ENCODE peak calls at places on chromosomes 16 and 17, in nine cellular contexts. Z, L, G, S, O, Y, R, F and I are unnamed samples.

GRCh38 chr17:9973689-9974459 is 68.8 kb upstream of the RCVRN start:
- DNase-seq in F (no peak), Z (peak; percentile 36), O (no peak), S (no peak), R (peak; percentile 28), L (no peak), Y (no peak), G (no peak), I (no peak)

GRCh38 chr17:29625037-29625750 is 2.5 kb upstream of the CORO6 start:
- DNase-seq in G (no peak), O (no peak), S (peak; percentile 20), L (no peak), R (peak; percentile 54), F (no peak), Z (peak; percentile 73), Y (no peak), I (peak; percentile 34)

GRCh38 chr17:66830451-66830850 is 4.5 kb upstream of the CACNG5 start:
- DNase-seq in F (no peak), Z (no peak), Y (peak; percentile 12), G (no peak), R (no peak), L (no peak), O (no peak), S (no peak), I (no peak)

GRCh38 chr17:68054296-68054900 is 18.9 kb downstream of the KPNA2 start:
- DNase-seq in F (peak; percentile 61), O (no peak), Y (no peak), R (peak; percentile 85), S (no peak), G (no peak), L (no peak), Z (peak; percentile 66), I (peak; percentile 94)

GRCh38 chr17:74892974-74893911 is at the start of gene FADS6:
- DNase-seq in O (no peak), Z (no peak), S (no peak), F (no peak), G (no peak), R (no peak), Y (no peak), L (no peak), I (no peak)

GRCh38 chr16:34803683-34804416 is 1344.4 kb downstream of the TP53TG3F start:
- DNase-seq in G (no peak), R (no peak), Z (no peak), Y (no peak), F (no peak), L (no peak), O (no peak), S (no peak), I (no peak)

GRCh38 chr17:77370536-77370935 is 229.8 kb downstream of the SEC14L1 start:
- DNase-seq in R (no peak), Z (no peak), S (no peak), L (no peak), F (no peak), G (no peak), O (no peak), Y (no peak), I (no peak)

GRCh38 chr17:75009139-75009724 is 3.2 kb upstream of the MRPL58 start:
- DNase-seq in R (no peak), F (no peak), O (no peak), Z (no peak), G (no peak), Y (no peak), S (no peak), L (no peak), I (no peak)

GRCh38 chr17:77254961-77255741 is 114.4 kb downstream of the SEC14L1 start:
- DNase-seq in S (peak; percentile 94), G (no peak), O (peak; percentile 84), Y (no peak), Z (peak; percentile 91), R (peak; percentile 87), L (no peak), F (peak; percentile 86), I (peak; percentile 25)

GRCh38 chr17:47935961-47936360 is 5.4 kb upstream of the PNPO start:
- DNase-seq in Y (no peak), Z (peak; percentile 84), G (no peak), R (peak; percentile 51), L (no peak), S (peak; percentile 73), F (peak; percentile 87), O (peak; percentile 97), I (no peak)

GRCh38 chr17:50689956-50690886 is 17.5 kb downstream of the ANKRD40 start:
- DNase-seq in L (no peak), Y (no peak), Z (no peak), F (no peak), S (peak; percentile 81), G (no peak), R (no peak), O (no peak), I (no peak)

GRCh38 chr16:11615756-11616447 is 29.2 kb upstream of the LITAF start:
- DNase-seq in R (no peak), G (no peak), L (no peak), O (no peak), Z (peak; percentile 63), S (no peak), Y (peak; percentile 91), F (no peak), I (no peak)

GRCh38 chr17:50266384-50267073 is 7.7 kb upstream of the TMEM92 start:
- DNase-seq in F (peak; percentile 83), S (peak; percentile 82), Y (no peak), G (no peak), L (no peak), Z (peak; percentile 94), R (peak; percentile 84), O (peak; percentile 45), I (peak; percentile 55)

GRCh38 chr16:66007717-66008116 is 358.8 kb upstream of the CDH5 start:
- DNase-seq in F (peak; percentile 92), O (peak; percentile 53), R (peak; percentile 77), Y (no peak), L (no peak), Z (peak; percentile 29), G (no peak), S (peak; percentile 42), I (no peak)

GRCh38 chr16:28845173-28846079 is 722 bp downstream of the TUFM start:
- DNase-seq in R (no peak), S (peak; percentile 70), F (peak; percentile 52), Z (peak; percentile 55), G (no peak), O (no peak), Y (peak; percentile 20), L (no peak), I (peak; percentile 34)

GRCh38 chr17:57377094-57377493 is 120.8 kb downstream of the MSI2 start:
- DNase-seq in R (no peak), L (no peak), F (no peak), O (no peak), Z (no peak), Y (no peak), S (peak; percentile 64), G (no peak), I (no peak)

GRCh38 chr16:49405123-49405522 is 31.5 kb downstream of the C16orf78 start:
- DNase-seq in Z (no peak), L (no peak), R (no peak), S (no peak), G (no peak), F (no peak), O (no peak), Y (no peak), I (no peak)

GRCh38 chr17:40345161-40346034 is 19.1 kb downstream of the GJD3 start:
- DNase-seq in S (peak; percentile 70), R (peak; percentile 78), O (no peak), Y (no peak), L (no peak), G (no peak), F (peak; percentile 61), Z (no peak), I (peak; percentile 72)

GRCh38 chr17:60941028-60941427 is 263.4 kb downstream of the BCAS3 start:
- DNase-seq in Y (no peak), O (no peak), R (peak; percentile 93), S (peak; percentile 91), Z (peak; percentile 76), L (no peak), F (peak; percentile 59), G (no peak), I (peak; percentile 62)

GRCh38 chr17:71779482-71779881 is 341.3 kb upstream of the SOX9 start:
- DNase-seq in G (no peak), S (no peak), R (no peak), O (no peak), Z (no peak), F (no peak), Y (no peak), L (no peak), I (no peak)

GRCh38 chr17:37317867-37318266 is 57.9 kb upstream of the C17orf78 start:
- DNase-seq in S (no peak), F (no peak), Z (no peak), O (no peak), R (no peak), G (no peak), L (no peak), Y (no peak), I (no peak)

GRCh38 chr17:68777243-68777855 is 176.2 kb upstream of the FAM20A start:
- DNase-seq in F (peak; percentile 75), Y (no peak), O (no peak), G (no peak), L (no peak), R (peak; percentile 91), Z (peak; percentile 31), S (peak; percentile 75), I (peak; percentile 88)

GRCh38 chr16:66135376-66135775 is 231.1 kb upstream of the CDH5 start:
- DNase-seq in R (peak; percentile 72), Y (no peak), F (peak; percentile 12), S (no peak), Z (no peak), G (no peak), L (no peak), O (no peak), I (no peak)

GRCh38 chr17:79078476-79079190 is 4.0 kb downstream of the ENGASE start:
- DNase-seq in F (no peak), O (no peak), Y (no peak), R (no peak), G (no peak), S (no peak), L (no peak), Z (no peak), I (no peak)

GRCh38 chr17:2347805-2348685 is 10.7 kb downstream of the SGSM2 start:
- DNase-seq in S (peak; percentile 61), G (no peak), O (no peak), R (peak; percentile 75), Y (peak; percentile 100), Z (peak; percentile 39), L (no peak), F (peak; percentile 84), I (no peak)

GRCh38 chr17:60141111-60142018 is 8.4 kb upstream of the CA4 start:
- DNase-seq in Y (no peak), S (no peak), Z (no peak), L (no peak), G (no peak), O (no peak), R (no peak), F (peak; percentile 26), I (peak; percentile 39)

GRCh38 chr16:19745286-19746018 is 27.4 kb downstream of the IQCK start:
- DNase-seq in F (peak; percentile 45), S (no peak), Z (peak; percentile 34), G (no peak), L (no peak), Y (no peak), O (no peak), R (no peak), I (peak; percentile 37)

GRCh38 chr17:13704333-13704732 is 102.6 kb upstream of the HS3ST3A1 start:
- DNase-seq in G (no peak), Y (no peak), F (peak; percentile 61), O (no peak), S (peak; percentile 35), L (no peak), Z (peak; percentile 81), R (no peak), I (no peak)

GRCh38 chr16:1884889-1885288 is 12.9 kb upstream of the MEIOB start:
- DNase-seq in R (no peak), G (no peak), Y (no peak), O (no peak), L (no peak), F (no peak), Z (no peak), S (no peak), I (no peak)

GRCh38 chr16:31706318-31706717 is 167.3 kb upstream of the ZNF267 start:
- DNase-seq in S (no peak), Y (no peak), L (no peak), R (no peak), O (no peak), F (no peak), G (no peak), Z (no peak), I (no peak)

GRCh38 chr16:3413730-3414379 is 12.8 kb downstream of the ZNF174 start:
- DNase-seq in O (no peak), Y (no peak), G (no peak), S (no peak), F (no peak), L (no peak), Z (peak; percentile 13), R (no peak), I (no peak)